ENCODE peak calls at places on chromosomes 5 and 9, in eight cellular contexts. F, Z, A, R, W, J, G and P are unnamed samples. For H3K9me3, the result is how much of the 10 kb centered on the place peaks cover.

GRCh38 chr5:45484781-45485180 is 211.4 kb downstream of the HCN1 start:
- DNase-seq in F (no peak), Z (no peak), A (no peak), R (no peak), W (no peak), J (no peak), G (no peak), P (no peak)

GRCh38 chr9:130463141-130463540 is 18.4 kb downstream of the ASS1 start:
- DNase-seq in F (no peak), Z (no peak), A (no peak), R (no peak), W (no peak), J (no peak), G (no peak), P (no peak)

GRCh38 chr5:14174235-14174636 is 31.1 kb downstream of the TRIO start:
- DNase-seq in F (no peak), Z (no peak), A (no peak), R (no peak), W (peak), J (no peak), G (peak), P (no peak)

GRCh38 chr9:89999534-90000370 is 394.9 kb downstream of the GADD45G start:
- DNase-seq in F (no peak), Z (peak), A (no peak), R (peak), W (peak), J (no peak), G (peak), P (no peak)

GRCh38 chr5:137666109-137666850 is 69.6 kb downstream of the KLHL3 start:
- DNase-seq in F (peak), Z (no peak), A (no peak), R (no peak), W (no peak), J (no peak), G (peak), P (no peak)

GRCh38 chr5:139903805-139904565 is 108.4 kb downstream of the PSD2 start:
- DNase-seq in F (no peak), Z (no peak), A (no peak), R (peak), W (peak), J (no peak), G (no peak), P (no peak)

GRCh38 chr5:125115180-125115495 is 368.7 kb upstream of the ZNF608 start:
- DNase-seq in F (no peak), Z (no peak), A (no peak), R (no peak), W (no peak), J (no peak), G (no peak), P (no peak)

GRCh38 chr9:133987946-133988665 is 4.0 kb downstream of the VAV2 start:
- DNase-seq in F (no peak), Z (no peak), A (no peak), R (no peak), W (no peak), J (no peak), G (no peak), P (no peak)

GRCh38 chr5:179431221-179431620 is 86.0 kb upstream of the ADAMTS2 start:
- DNase-seq in F (no peak), Z (no peak), A (no peak), R (peak), W (no peak), J (no peak), G (no peak), P (no peak)

GRCh38 chr5:111254613-111255012 is 30.4 kb downstream of the CAMK4 start:
- DNase-seq in F (peak), Z (no peak), A (no peak), R (no peak), W (no peak), J (peak), G (peak), P (peak)

GRCh38 chr5:94468531-94468930 is 149.9 kb downstream of the KIAA0825 start:
- DNase-seq in F (no peak), Z (no peak), A (no peak), R (no peak), W (no peak), J (no peak), G (no peak), P (no peak)

GRCh38 chr9:132241840-132242620 is 80.2 kb downstream of the NTNG2 start:
- DNase-seq in F (peak), Z (no peak), A (no peak), R (peak), W (peak), J (peak), G (no peak), P (peak)

GRCh38 chr9:134730011-134730760 is 88.6 kb downstream of the COL5A1 start:
- DNase-seq in F (no peak), Z (no peak), A (no peak), R (no peak), W (no peak), J (no peak), G (no peak), P (no peak)

GRCh38 chr5:115579747-115580173 is 22.5 kb downstream of the TICAM2 start:
- DNase-seq in F (no peak), Z (no peak), A (no peak), R (no peak), W (no peak), J (no peak), G (no peak), P (no peak)

GRCh38 chr9:116116411-116116810 is 37.2 kb upstream of the PAPPA start:
- DNase-seq in F (no peak), Z (no peak), A (no peak), R (no peak), W (no peak), J (no peak), G (no peak), P (no peak)

GRCh38 chr5:1003296-1003937 is 5.2 kb upstream of the NKD2 start:
- DNase-seq in F (no peak), Z (peak), A (peak), R (peak), W (no peak), J (no peak), G (no peak), P (no peak)

GRCh38 chr5:13553896-13554295 is 390.6 kb downstream of the DNAH5 start:
- DNase-seq in F (no peak), Z (no peak), A (no peak), R (no peak), W (no peak), J (no peak), G (no peak), P (no peak)

GRCh38 chr5:17019324-17019723 is 83.2 kb upstream of the MYO10 start:
- DNase-seq in F (no peak), Z (no peak), A (no peak), R (no peak), W (no peak), J (no peak), G (peak), P (no peak)

GRCh38 chr5:142192799-142193428 is 84.3 kb downstream of the NDFIP1 start:
- DNase-seq in F (no peak), Z (peak), A (no peak), R (no peak), W (no peak), J (no peak), G (no peak), P (no peak)

GRCh38 chr5:95668216-95668615 is 14.6 kb downstream of the SPATA9 start:
- DNase-seq in F (no peak), Z (no peak), A (no peak), R (no peak), W (no peak), J (no peak), G (peak), P (no peak)

GRCh38 chr9:133804199-133804598 is 66.0 kb upstream of the SARDH start:
- DNase-seq in F (no peak), Z (no peak), A (no peak), R (no peak), W (no peak), J (no peak), G (no peak), P (no peak)

GRCh38 chr9:112115109-112115508 is 60.0 kb downstream of the SUSD1 start:
- DNase-seq in F (no peak), Z (no peak), A (no peak), R (no peak), W (no peak), J (no peak), G (no peak), P (no peak)

GRCh38 chr5:76983468-76983867 is 30.6 kb downstream of the CRHBP start:
- DNase-seq in F (no peak), Z (no peak), A (no peak), R (no peak), W (no peak), J (no peak), G (no peak), P (no peak)

GRCh38 chr5:149960272-149961185 is at the start of gene SLC26A2:
- DNase-seq in F (peak), Z (peak), A (peak), R (peak), W (peak), J (peak), G (peak), P (peak)

GRCh38 chr9:10855847-10856246 is 243.0 kb upstream of the PTPRD start:
- DNase-seq in F (no peak), Z (no peak), A (no peak), R (no peak), W (no peak), J (no peak), G (no peak), P (no peak)

GRCh38 chr5:14600846-14601245 is 19.3 kb downstream of the OTULINL start:
- DNase-seq in F (no peak), Z (no peak), A (no peak), R (no peak), W (no peak), J (no peak), G (no peak), P (no peak)

GRCh38 chr5:169344629-169345028 is 43.7 kb upstream of the SLIT3 start:
- DNase-seq in F (no peak), Z (no peak), A (no peak), R (no peak), W (no peak), J (no peak), G (no peak), P (no peak)

GRCh38 chr5:176596069-176596656 is 13.8 kb downstream of the GPRIN1 start:
- DNase-seq in F (no peak), Z (no peak), A (no peak), R (no peak), W (no peak), J (no peak), G (no peak), P (no peak)

GRCh38 chr9:125150349-125151245 is 7.3 kb upstream of the SCAI start:
- DNase-seq in F (no peak), Z (no peak), A (no peak), R (no peak), W (no peak), J (no peak), G (no peak), P (no peak)

GRCh38 chr5:177458912-177459350 is 12.3 kb downstream of the PRR7 start:
- DNase-seq in F (no peak), Z (no peak), A (no peak), R (no peak), W (peak), J (no peak), G (peak), P (no peak)

GRCh38 chr5:82538339-82539034 is 260.3 kb upstream of the RPS23 start:
- DNase-seq in F (no peak), Z (no peak), A (no peak), R (no peak), W (peak), J (no peak), G (no peak), P (no peak)

DNA sequence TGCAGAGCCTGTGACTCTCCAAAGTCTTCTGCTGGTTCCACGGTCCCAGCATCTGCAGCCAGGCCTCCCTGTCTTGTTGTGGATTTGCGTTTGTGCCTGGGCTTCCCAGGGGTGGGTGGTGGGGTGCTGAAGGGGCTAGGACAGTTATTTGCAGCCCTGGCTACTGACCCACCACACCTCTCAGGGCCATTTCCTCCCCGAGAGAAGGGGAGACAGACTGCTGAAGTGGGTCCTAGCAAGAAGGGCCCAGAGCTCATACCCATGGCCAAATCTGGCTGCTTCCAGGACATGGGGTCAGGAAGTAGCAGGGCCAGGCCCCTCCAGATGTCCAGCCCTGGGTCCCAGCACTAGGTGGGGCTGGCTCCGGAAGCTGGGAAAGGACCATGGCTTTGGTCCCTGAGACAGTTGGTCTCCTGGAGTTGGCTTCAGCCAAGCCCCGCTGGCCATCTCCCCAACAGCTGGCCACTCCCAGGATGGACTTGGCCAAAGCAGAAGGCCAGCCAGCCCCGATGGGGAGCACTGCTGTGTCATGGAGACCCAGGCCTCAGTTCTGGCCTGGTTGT is 26.3 kb downstream of the GSN start:
- DNase-seq in F (no peak), Z (no peak), A (no peak), R (no peak), W (no peak), J (no peak), G (no peak), P (no peak)
- H3K9me3 ChIP-seq in F (under half), Z (under half), A (under half), R (under half), W (under half), J (under half), G (under half), P (under half)

GRCh38 chr9:96818535-96818934 is 35.8 kb downstream of the ZNF782 start:
- DNase-seq in F (no peak), Z (no peak), A (no peak), R (no peak), W (no peak), J (no peak), G (no peak), P (no peak)

GRCh38 chr9:96817973-96818372 is 36.3 kb downstream of the ZNF782 start:
- DNase-seq in F (no peak), Z (no peak), A (no peak), R (no peak), W (no peak), J (no peak), G (no peak), P (no peak)

GRCh38 chr9:96813607-96814006 is 35.7 kb upstream of the ZNF510 start:
- DNase-seq in F (no peak), Z (no peak), A (no peak), R (no peak), W (no peak), J (no peak), G (no peak), P (no peak)
- H3K9me3 ChIP-seq in F (half or more), Z (half or more), A (under half), R (half or more), W (under half), J (half or more), G (under half), P (under half)

GRCh38 chr9:80191108-80191507 is 619.3 kb downstream of the TLE4 start:
- DNase-seq in F (no peak), Z (no peak), A (no peak), R (no peak), W (no peak), J (no peak), G (peak), P (no peak)

GRCh38 chr9:80188579-80188978 is 616.8 kb downstream of the TLE4 start:
- DNase-seq in F (no peak), Z (no peak), A (no peak), R (no peak), W (no peak), J (no peak), G (no peak), P (no peak)

GRCh38 chr9:80185112-80185738 is 613.5 kb downstream of the TLE4 start:
- DNase-seq in F (no peak), Z (no peak), A (no peak), R (no peak), W (no peak), J (no peak), G (no peak), P (no peak)
- H3K9me3 ChIP-seq in F (under half), Z (under half), A (under half), R (under half), W (under half), J (under half), G (under half), P (under half)

DNA sequence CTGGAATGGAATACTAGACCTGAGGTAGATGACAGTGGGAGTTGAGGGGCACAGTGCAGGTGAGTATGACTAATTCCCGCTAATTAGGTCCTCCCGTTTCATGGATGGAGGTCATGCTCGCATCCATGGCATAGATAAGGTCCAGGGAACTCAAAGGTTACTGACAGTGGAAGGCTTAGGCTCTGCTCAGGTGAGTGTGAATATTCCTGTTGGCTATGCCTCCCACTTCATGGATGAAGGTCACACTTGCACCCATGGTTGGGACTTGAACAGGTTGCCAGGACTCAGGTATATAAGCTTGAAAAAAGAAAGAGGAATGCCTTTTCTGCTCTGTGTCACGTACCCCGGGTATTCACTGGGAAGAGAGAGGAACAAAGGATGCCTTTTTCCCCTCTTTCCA is 19.8 kb upstream of the UNC13B start:
- DNase-seq in F (no peak), Z (no peak), A (no peak), R (no peak), W (no peak), J (no peak), G (no peak), P (no peak)
- H3K9me3 ChIP-seq in F (under half), Z (under half), A (under half), R (under half), W (under half), J (under half), G (under half), P (under half)

GRCh38 chr5:79872309-79872708 is 118.8 kb downstream of the MTX3 start:
- DNase-seq in F (no peak), Z (no peak), A (no peak), R (no peak), W (no peak), J (no peak), G (no peak), P (no peak)
- H3K9me3 ChIP-seq in F (under half), Z (under half), A (under half), R (under half), W (under half), J (under half), G (under half), P (under half)

GRCh38 chr5:4087110-4087509 is 491.5 kb downstream of the IRX1 start:
- DNase-seq in F (no peak), Z (no peak), A (no peak), R (no peak), W (no peak), J (no peak), G (no peak), P (no peak)
- H3K9me3 ChIP-seq in F (under half), Z (under half), A (under half), R (under half), W (under half), J (under half), G (under half), P (under half)

GRCh38 chr5:141155540-141156374 is 5.9 kb downstream of the PCDHB6 start:
- DNase-seq in F (no peak), Z (no peak), A (no peak), R (no peak), W (no peak), J (no peak), G (no peak), P (no peak)
- H3K9me3 ChIP-seq in F (under half), Z (half or more), A (under half), R (under half), W (under half), J (under half), G (under half), P (under half)

DNA sequence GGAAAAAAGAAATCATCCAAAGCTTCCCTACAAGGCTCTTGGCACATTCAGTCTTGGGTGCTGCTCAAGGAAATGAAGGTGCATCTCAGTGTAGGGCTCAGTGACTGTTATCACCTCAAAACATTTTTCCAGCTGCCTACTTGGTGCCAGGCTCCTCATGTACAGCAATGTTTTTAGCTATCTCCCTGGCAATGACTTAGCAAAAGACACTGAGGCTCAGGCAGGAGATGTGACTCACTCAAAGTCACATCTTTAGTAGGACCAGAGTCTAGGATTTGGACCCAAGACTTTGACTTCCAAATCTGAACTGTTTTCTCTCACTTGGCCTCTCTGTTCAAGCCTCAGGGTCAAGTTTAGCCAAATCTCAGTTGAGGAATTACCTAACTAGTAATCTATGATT is 264.3 kb downstream of the CRB2 start:
- DNase-seq in F (no peak), Z (no peak), A (no peak), R (no peak), W (no peak), J (no peak), G (peak), P (no peak)
- H3K9me3 ChIP-seq in F (under half), Z (under half), A (under half), R (under half), W (under half), J (under half), G (under half), P (under half)